ENCODE peak calls at places on chromosomes 13 and 19, in nine cellular contexts. K, M, T, F, O, R, S, H and X are unnamed samples.

GRCh38 chr19:49636230-49636932 is 3.6 kb downstream of the RRAS start:
- DNase-seq in K (no peak), M (no peak), T (no peak), F (no peak), O (no peak), R (no peak), S (no peak), H (no peak), X (no peak)

GRCh38 chr13:42762251-42762650 is 19.1 kb upstream of the FAM216B start:
- DNase-seq in K (no peak), M (peak; percentile 36), T (no peak), F (no peak), O (no peak), R (no peak), S (no peak), H (no peak), X (no peak)

GRCh38 chr19:5479958-5480357 is 24.7 kb downstream of the ZNRF4 start:
- DNase-seq in K (no peak), M (no peak), T (no peak), F (no peak), O (no peak), R (no peak), S (no peak), H (no peak), X (no peak)

GRCh38 chr13:110121312-110122083 is 185.5 kb downstream of the COL4A1 start:
- DNase-seq in K (no peak), M (no peak), T (no peak), F (no peak), O (no peak), R (no peak), S (no peak), H (peak; percentile 61), X (peak; percentile 23)

GRCh38 chr13:46476174-46476573 is 76.8 kb upstream of the LRCH1 start:
- DNase-seq in K (no peak), M (no peak), T (no peak), F (no peak), O (no peak), R (no peak), S (no peak), H (no peak), X (no peak)

GRCh38 chr13:95608640-95609280 is 35.7 kb downstream of the DZIP1 start:
- DNase-seq in K (no peak), M (no peak), T (no peak), F (no peak), O (no peak), R (no peak), S (no peak), H (peak; percentile 71), X (no peak)

GRCh38 chr13:77409412-77409811 is 82.5 kb upstream of the MYCBP2 start:
- DNase-seq in K (no peak), M (no peak), T (no peak), F (no peak), O (no peak), R (no peak), S (no peak), H (no peak), X (no peak)

GRCh38 chr13:47017476-47017875 is 120.6 kb upstream of the HTR2A start:
- DNase-seq in K (no peak), M (no peak), T (no peak), F (no peak), O (no peak), R (no peak), S (no peak), H (no peak), X (no peak)

GRCh38 chr19:28633223-28634030 is 579.5 kb downstream of the UQCRFS1 start:
- DNase-seq in K (peak; percentile 54), M (peak; percentile 3), T (no peak), F (no peak), O (no peak), R (no peak), S (peak; percentile 63), H (peak; percentile 64), X (peak; percentile 31)

GRCh38 chr13:23730251-23730650 is 158.9 kb downstream of the MIPEP start:
- DNase-seq in K (peak; percentile 61), M (no peak), T (no peak), F (no peak), O (no peak), R (no peak), S (no peak), H (no peak), X (no peak)

GRCh38 chr13:42350141-42350540 is 78.2 kb downstream of the AKAP11 start:
- DNase-seq in K (no peak), M (no peak), T (no peak), F (no peak), O (no peak), R (no peak), S (no peak), H (no peak), X (no peak)

GRCh38 chr19:13102666-13103584 is at the start of gene LYL1:
- DNase-seq in K (peak; percentile 77), M (no peak), T (no peak), F (peak; percentile 74), O (no peak), R (peak; percentile 91), S (no peak), H (peak; percentile 80), X (peak; percentile 84)

GRCh38 chr13:60679131-60679530 is 282.1 kb downstream of the TDRD3 start:
- DNase-seq in K (no peak), M (no peak), T (no peak), F (no peak), O (no peak), R (no peak), S (no peak), H (no peak), X (no peak)

GRCh38 chr13:108315273-108315672 is 45.8 kb downstream of the TNFSF13B start:
- DNase-seq in K (no peak), M (no peak), T (no peak), F (no peak), O (no peak), R (no peak), S (no peak), H (peak; percentile 40), X (no peak)

GRCh38 chr19:31957711-31958110 is 387.7 kb upstream of the ZNF507 start:
- DNase-seq in K (no peak), M (no peak), T (no peak), F (no peak), O (no peak), R (no peak), S (no peak), H (no peak), X (no peak)

GRCh38 chr13:20714563-20715339 is 11.3 kb downstream of the IL17D start:
- DNase-seq in K (no peak), M (no peak), T (no peak), F (no peak), O (no peak), R (no peak), S (no peak), H (no peak), X (no peak)

DNA sequence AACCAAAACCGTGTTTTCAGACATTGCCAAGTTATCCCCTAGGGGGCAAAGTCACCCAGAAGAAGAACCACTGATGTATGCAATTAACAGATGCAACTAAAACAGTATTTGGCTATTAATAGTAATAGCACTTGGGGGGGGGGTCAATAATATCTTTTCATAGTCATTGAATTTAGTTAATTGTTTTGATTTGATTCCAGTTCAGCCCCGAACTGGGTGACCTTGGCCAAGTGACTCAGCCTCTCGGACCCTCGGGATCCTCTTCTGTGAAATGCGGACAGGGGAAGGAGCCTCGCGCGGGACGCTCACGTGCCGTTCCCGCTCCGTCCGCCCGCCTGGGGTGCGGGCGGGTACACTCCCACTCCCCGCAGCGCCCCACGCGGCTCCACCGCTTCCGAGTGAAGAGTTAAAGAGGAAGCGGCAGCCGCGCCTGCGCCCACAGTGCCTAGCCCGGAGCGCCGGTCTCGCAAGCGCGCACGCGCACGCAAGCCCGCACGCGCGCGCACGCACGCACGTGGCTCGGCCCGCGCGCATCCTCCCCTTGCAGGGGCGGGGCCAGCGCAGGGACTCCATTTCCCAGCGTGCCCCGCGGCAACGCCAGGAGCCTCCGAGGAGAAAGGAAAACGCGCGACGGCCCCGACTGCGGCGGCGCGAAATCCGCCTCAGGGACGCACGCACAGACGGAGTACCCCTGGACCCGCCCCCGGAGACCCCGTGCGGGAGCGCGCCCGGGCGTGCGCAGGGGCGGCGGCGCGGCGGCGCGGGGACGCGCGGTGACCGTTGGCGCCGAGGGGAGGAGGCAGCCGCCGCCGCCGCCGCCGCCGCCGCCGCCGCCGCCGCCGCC is at the start of gene DAZAP1:
- DNase-seq in K (peak; percentile 97), M (peak; percentile 98), T (peak; percentile 100), F (peak; percentile 97), O (peak; percentile 96), R (peak; percentile 100), S (peak; percentile 98), H (peak; percentile 99), X (peak; percentile 98)
- TF ChIP-seq CTCF in K (no peak), M (peak; percentile 61), T (peak; percentile 5), F (peak; percentile 58), O (peak; percentile 55), R (peak; percentile 37), S (peak; percentile 67), H (peak; percentile 40), X (peak; percentile 36)

GRCh38 chr13:65926750-65927171 is 1303.4 kb downstream of the PCDH9 start:
- DNase-seq in K (no peak), M (peak; percentile 85), T (no peak), F (peak; percentile 41), O (peak; percentile 7), R (no peak), S (no peak), H (no peak), X (no peak)
- TF ChIP-seq CTCF in K (no peak), M (peak; percentile 69), T (no peak), F (no peak), O (peak; percentile 61), R (no peak), S (peak; percentile 39), H (no peak), X (no peak)

DNA sequence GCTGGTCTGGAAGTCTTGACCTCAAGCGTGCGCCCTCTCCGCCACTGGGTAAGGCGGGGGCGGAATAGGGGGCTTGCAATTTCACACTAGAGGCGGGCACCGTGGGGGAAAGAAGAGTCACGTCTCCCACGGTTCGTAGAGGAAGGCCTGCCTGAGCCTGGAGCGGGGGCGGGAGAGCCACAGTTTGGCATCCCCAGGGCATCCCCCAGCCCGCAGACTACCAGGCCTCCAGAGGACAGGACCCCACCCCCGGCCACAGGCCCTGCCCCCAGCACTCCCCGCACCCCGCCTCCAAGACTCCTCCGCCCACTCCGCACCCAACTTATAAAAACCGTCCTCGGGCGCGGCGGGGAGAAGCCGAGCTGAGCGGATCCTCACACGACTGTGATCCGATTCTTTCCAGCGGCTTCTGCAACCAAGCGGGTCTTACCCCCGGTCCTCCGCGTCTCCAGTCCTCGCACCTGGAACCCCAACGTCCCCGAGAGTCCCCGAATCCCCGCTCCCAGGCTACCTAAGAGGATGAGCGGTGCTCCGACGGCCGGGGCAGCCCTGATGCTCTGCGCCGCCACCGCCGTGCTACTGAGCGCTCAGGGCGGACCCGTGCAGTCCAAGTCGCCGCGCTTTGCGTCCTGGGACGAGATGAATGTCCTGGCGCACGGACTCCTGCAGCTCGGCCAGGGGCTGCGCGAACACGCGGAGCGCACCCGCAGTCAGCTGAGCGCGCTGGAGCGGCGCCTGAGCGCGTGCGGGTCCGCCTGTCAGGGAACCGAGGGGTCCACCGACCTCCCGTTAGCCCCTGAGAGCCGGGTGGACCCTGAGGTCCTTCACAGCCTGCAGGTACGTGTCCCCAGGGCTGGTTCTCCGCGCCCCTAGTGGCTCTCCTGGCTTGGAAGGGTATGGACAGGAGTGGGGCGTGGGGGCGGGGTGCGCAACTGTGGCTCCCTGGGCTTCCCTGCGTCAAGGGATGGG is at the start of gene ANGPTL4:
- DNase-seq in K (peak; percentile 60), M (peak; percentile 79), T (peak; percentile 74), F (peak; percentile 64), O (peak; percentile 63), R (peak; percentile 83), S (peak; percentile 27), H (no peak), X (peak; percentile 78)
- TF ChIP-seq CTCF in K (no peak), M (peak; percentile 44), T (no peak), F (peak; percentile 5), O (peak; percentile 38), R (no peak), S (peak; percentile 25), H (no peak), X (no peak)

GRCh38 chr13:31538067-31539042 is 201.0 kb upstream of the RXFP2 start:
- DNase-seq in K (no peak), M (peak; percentile 59), T (no peak), F (no peak), O (peak; percentile 8), R (no peak), S (no peak), H (no peak), X (no peak)
- TF ChIP-seq CTCF in K (no peak), M (peak; percentile 64), T (no peak), F (peak; percentile 70), O (peak; percentile 63), R (no peak), S (peak; percentile 65), H (no peak), X (no peak)